ENCODE peak calls at places on chromosomes 12 and 14, in four cellular contexts. W is Calu3, O is GM10248, V is fibroblast of pulmonary artery. X is an unnamed sample.
A peak's percentile ranks its signal among the peaks of the same experiment; 100 is the strongest.

GRCh38 chr14:52023518-52023917 is 34.2 kb downstream of the RTRAF start:
- DNase-seq in W (no peak), O (no peak), V (peak; percentile 86), X (no peak)

GRCh38 chr12:11981174-11981733 is 89.5 kb upstream of the BCL2L14 start:
- DNase-seq in W (no peak), O (peak; percentile 68), V (peak; percentile 15), X (peak; percentile 63)

GRCh38 chr14:51554953-51555352 is 96.8 kb upstream of the FRMD6 start:
- DNase-seq in W (no peak), O (no peak), V (peak; percentile 43), X (no peak)

GRCh38 chr12:546920-547845 is 87.4 kb downstream of the B4GALNT3 start:
- DNase-seq in W (peak; percentile 81), O (peak; percentile 91), V (peak; percentile 59), X (peak; percentile 66)

GRCh38 chr12:117030187-117030896 is 68.9 kb downstream of the TESC start:
- DNase-seq in W (no peak), O (no peak), V (no peak), X (no peak)

GRCh38 chr14:101482066-101482465 is 79.2 kb upstream of the DIO3 start:
- DNase-seq in W (no peak), O (no peak), V (no peak), X (no peak)

GRCh38 chr12:123223241-123223668 is 9.7 kb downstream of the MPHOSPH9 start:
- DNase-seq in W (no peak), O (peak; percentile 29), V (no peak), X (peak; percentile 82)

GRCh38 chr14:85468815-85469214 is 61.1 kb upstream of the FLRT2 start:
- DNase-seq in W (no peak), O (no peak), V (no peak), X (no peak)

GRCh38 chr14:89378119-89378518 is 38.9 kb downstream of the FOXN3 start:
- DNase-seq in W (no peak), O (peak; percentile 57), V (peak; percentile 56), X (peak; percentile 53)

GRCh38 chr12:45402288-45402687 is 186.4 kb downstream of the ANO6 start:
- DNase-seq in W (no peak), O (no peak), V (no peak), X (no peak)

DNA sequence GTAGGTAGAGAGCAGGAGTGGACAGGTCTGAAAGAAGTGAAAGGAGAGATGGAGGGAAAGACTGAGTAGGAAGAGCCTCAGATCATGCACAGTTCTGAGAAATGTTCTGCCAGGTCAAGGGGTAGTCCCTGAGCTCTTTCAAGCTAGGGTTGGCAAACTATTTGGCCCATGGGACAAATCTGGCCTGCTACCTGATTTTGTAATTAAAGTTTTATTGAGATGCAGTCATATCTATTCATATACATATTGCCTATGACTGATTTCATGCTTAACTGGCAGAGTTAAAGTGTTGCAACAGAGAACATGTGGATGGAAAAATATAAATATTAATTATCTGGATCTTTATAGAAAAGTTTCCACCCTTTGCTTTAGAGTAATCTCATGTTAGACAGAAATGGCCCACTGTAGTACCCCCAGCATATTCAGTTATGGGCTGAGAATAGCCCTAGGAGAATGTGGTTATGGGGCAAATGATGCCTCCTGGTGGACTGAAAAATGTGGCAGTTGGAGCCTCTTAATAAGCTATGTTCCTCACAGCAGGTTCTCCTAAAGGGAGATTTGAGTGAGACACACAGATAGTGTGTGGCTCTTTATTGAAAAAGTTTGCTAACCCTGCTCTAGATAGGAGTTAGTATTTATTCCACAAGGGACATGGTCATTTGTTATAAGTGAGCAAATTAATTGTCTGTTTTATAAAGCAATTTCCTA is 476.9 kb downstream of the LRIG3 start:
- DNase-seq in W (peak; percentile 48), O (no peak), V (peak; percentile 61), X (peak; percentile 21)
- TF ChIP-seq CTCF in W (peak; percentile 45), O (peak; percentile 42), V (peak; percentile 69), X (no peak)

GRCh38 chr12:115866909-115867525 is 410.5 kb downstream of the MED13L start:
- DNase-seq in W (peak; percentile 42), O (no peak), V (no peak), X (no peak)
- TF ChIP-seq CTCF in W (no peak), O (no peak), V (peak; percentile 4), X (no peak)

DNA sequence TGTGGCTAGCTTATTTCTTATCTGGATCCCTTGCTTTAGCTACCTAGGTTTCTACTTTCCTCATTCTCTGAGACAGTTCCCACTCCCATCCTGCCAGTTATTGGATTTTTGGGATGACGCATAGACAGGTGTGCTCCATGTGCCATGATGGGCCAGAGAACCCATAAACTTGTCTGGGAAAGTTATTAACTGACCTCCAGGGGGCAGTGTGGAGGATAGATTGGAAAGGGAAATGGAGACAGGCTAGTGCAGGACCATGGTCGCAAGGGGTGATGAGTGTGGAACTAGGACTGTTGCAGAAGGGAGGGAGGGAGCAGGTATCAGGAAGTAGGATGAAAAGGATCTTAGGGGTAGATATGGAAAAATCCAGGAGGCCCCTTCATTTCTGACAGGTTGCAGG is 80.3 kb downstream of the ESRRB start:
- DNase-seq in W (peak; percentile 49), O (peak; percentile 69), V (peak; percentile 34), X (peak; percentile 40)
- TF ChIP-seq CTCF in W (peak; percentile 18), O (peak; percentile 42), V (peak; percentile 49), X (peak; percentile 54)

DNA sequence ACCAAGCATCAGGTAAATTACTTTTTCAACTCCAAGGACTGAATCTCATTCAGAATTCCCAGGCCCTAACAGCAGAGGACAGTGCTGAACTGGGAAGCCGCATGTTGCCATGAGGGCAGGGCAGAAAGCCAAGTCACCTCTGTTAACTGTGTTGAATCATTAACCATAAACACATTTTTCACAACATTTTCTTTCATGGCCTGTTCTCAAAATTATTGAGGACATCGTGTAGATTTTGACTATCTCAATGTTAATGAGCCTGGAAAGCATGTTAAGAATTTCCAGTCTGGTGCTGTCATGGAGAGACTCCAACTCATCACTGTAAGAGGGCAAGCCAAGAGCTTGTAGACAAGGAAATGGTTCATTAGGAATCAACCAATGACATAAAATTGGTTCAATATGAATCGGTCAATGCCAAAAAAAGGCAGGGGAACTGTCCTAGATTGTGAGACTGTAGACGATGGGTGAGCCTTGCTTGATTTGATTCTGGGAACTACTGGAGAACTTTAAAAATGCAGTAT is 33.7 kb downstream of the CPM start:
- DNase-seq in W (peak; percentile 79), O (no peak), V (peak; percentile 74), X (no peak)
- TF ChIP-seq CTCF in W (peak; percentile 45), O (no peak), V (peak; percentile 56), X (no peak)

GRCh38 chr14:100389497-100390104 is 66.5 kb downstream of the SLC25A47 start:
- DNase-seq in W (no peak), O (no peak), V (no peak), X (no peak)
- TF ChIP-seq CTCF in W (no peak), O (no peak), V (no peak), X (no peak)

DNA sequence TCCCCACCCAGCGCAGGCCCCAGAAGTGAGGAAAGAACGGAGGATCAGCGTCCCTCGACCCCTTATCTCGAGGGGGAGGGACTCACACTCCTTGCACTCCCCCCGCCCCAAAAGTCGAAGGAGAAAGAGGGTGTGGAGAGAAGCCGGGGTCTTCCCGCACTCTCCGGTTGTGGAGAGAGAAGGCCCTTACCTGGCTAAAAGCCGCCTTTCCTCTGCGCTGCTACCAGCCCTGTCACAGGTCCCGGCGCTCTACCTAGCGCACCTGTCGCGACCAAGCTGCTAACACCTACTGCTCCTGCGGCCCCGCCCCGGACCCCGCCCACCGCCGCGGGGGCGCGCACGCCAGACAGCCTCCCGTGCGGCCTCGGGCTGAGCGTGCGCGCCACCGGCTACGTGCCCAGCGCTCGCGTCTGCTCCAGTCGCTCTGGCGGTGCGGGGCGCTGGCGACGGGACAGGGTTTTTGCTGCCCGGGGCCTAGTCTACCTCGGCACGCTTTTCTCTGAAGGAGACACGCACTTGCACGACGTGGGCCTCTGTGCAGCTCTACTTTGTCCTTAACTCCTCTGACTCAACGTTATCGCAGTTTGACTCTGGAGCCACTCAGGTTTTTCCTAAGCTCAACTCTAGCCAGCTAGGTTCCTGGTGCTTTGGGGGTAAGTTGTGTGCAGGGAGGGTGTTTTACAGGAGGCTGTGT is at the start of gene LIMA1:
- DNase-seq in W (peak; percentile 94), O (peak; percentile 97), V (peak; percentile 85), X (peak; percentile 94)
- TF ChIP-seq CTCF in W (no peak), O (no peak), V (peak; percentile 26), X (peak; percentile 44)

DNA sequence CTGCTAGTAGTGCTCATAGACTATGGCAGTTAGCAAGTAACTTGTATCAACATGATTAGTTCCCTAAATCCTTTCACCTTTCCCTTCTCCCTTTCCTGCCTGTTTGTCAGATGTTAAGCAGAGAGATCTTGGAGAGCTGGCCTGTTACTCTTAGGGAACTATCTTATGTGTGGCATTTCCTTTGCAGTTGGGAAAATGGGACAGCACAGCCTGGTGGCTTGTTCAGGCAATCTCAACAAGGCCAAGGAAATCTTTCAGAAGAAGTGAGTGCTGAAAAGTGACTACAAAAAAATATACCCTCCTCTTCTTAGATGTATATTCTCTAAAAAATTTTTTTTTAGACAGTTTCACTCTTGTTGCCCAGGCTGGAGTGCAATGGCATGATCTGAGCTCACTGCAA is 7.4 kb downstream of the PARP2 start:
- DNase-seq in W (no peak), O (no peak), V (peak; percentile 41), X (no peak)
- TF ChIP-seq CTCF in W (no peak), O (peak; percentile 8), V (peak; percentile 35), X (no peak)

DNA sequence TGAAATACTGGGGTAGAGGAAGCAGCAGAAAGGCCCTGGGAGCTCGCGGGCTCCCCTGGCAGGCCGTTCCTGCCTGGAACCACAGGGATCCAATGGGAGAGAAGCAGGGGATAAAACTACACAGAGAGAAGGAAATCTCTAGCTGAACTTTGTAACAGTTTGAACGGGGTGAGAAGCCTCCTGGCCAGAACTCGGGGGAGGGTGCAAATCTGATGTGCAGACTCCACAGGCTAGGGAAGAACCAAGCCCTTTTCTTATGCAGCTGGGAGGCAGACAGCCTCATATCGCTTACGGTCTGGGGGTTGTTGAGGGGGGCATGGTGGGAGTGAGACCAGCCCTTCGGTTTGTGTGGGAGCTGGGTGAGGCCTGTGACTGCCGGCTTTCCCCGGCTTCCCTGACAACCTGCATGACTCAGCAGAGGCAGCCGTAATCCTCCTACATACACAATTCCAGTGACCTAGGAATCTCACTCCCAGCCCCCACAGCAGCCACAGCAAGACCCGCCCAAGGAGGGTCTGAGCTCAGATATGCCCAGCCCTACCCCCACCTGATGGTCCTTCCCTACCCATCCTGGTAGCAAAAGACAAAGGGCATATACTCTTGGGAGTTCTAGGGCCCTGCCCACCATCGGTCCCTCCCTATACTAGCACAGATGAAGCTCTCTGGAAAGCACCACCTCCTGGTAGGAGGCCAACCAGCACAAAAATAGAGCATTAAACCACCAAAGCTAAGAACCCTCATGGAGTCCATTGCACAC is 143.0 kb downstream of the TMTC1 start:
- DNase-seq in W (no peak), O (no peak), V (peak; percentile 93), X (no peak)
- TF ChIP-seq CTCF in W (no peak), O (no peak), V (peak; percentile 52), X (no peak)

X was measured in activated CD8-positive, alpha-beta T cell treated with anti-CD3 and anti-CD28 coated beads for 36 hours.